ENCODE peak calls at places on chromosome 1, in seven cellular contexts. S is HepG2, C is GM12878, Y is SK-N-SH, X is H1, F is K562, N is HCT116. L is an unnamed sample.

GRCh38 chr1:41541592-41541952 is 57.1 kb upstream of the EDN2 start:
- DNase-seq in S (no peak), C (no peak), Y (no peak), X (no peak), F (no peak), N (no peak), L (no peak)

GRCh38 chr1:226034482-226034881 is 28.0 kb upstream of the H3-3A start:
- DNase-seq in S (peak; percentile 32), C (no peak), Y (no peak), X (no peak), F (peak; percentile 55), N (no peak), L (no peak)

GRCh38 chr1:22526098-22526497 is 37.2 kb upstream of the EPHA8 start:
- DNase-seq in S (no peak), C (no peak), Y (no peak), X (no peak), F (no peak), N (no peak), L (no peak)

GRCh38 chr1:235013512-235013911 is 115.1 kb downstream of the TOMM20 start:
- DNase-seq in S (no peak), C (no peak), Y (no peak), X (no peak), F (no peak), N (no peak), L (peak; percentile 38)

GRCh38 chr1:41314376-41314775 is 46.9 kb upstream of the FOXO6 start:
- DNase-seq in S (no peak), C (no peak), Y (no peak), X (no peak), F (no peak), N (no peak), L (no peak)

GRCh38 chr1:15410884-15411245 is 1.2 kb downstream of the EFHD2 start:
- DNase-seq in S (no peak), C (no peak), Y (no peak), X (no peak), F (no peak), N (no peak), L (no peak)

GRCh38 chr1:15180189-15180588 is 26.6 kb downstream of the TMEM51 start:
- DNase-seq in S (no peak), C (no peak), Y (peak; percentile 72), X (no peak), F (no peak), N (no peak), L (no peak)

GRCh38 chr1:205082431-205082830 is 1.8 kb downstream of the TMEM81 start:
- DNase-seq in S (no peak), C (no peak), Y (no peak), X (no peak), F (no peak), N (no peak), L (no peak)

GRCh38 chr1:27298632-27299384 is 23.2 kb upstream of the TMEM222 start:
- DNase-seq in S (no peak), C (no peak), Y (peak; percentile 67), X (no peak), F (no peak), N (no peak), L (no peak)

GRCh38 chr1:191963781-191964455 is 194.3 kb upstream of the RGS18 start:
- DNase-seq in S (no peak), C (no peak), Y (no peak), X (no peak), F (no peak), N (no peak), L (no peak)

GRCh38 chr1:246417152-246417812 is 89.8 kb downstream of the SMYD3 start:
- DNase-seq in S (no peak), C (no peak), Y (no peak), X (no peak), F (no peak), N (no peak), L (no peak)
- TF ChIP-seq JUND in S (no peak), C (no peak), Y (peak; percentile 34), X (no peak), F (no peak), N (no peak), L (no peak)

GRCh38 chr1:111204923-111205723 is 4.7 kb upstream of the DENND2D start:
- DNase-seq in S (no peak), C (no peak), Y (no peak), X (no peak), F (no peak), N (no peak), L (no peak)
- TF ChIP-seq JUND in S (no peak), C (no peak), Y (no peak), X (no peak), F (no peak), N (no peak), L (no peak)

GRCh38 chr1:164693564-164694359 is 134.8 kb downstream of the PBX1 start:
- DNase-seq in S (no peak), C (no peak), Y (no peak), X (no peak), F (no peak), N (no peak), L (no peak)
- TF ChIP-seq JUND in S (no peak), C (no peak), Y (no peak), X (no peak), F (no peak), N (no peak), L (no peak)

GRCh38 chr1:30807318-30808066 is 49.9 kb upstream of the LAPTM5 start:
- DNase-seq in S (no peak), C (no peak), Y (peak; percentile 72), X (no peak), F (no peak), N (no peak), L (no peak)
- TF ChIP-seq JUND in S (no peak), C (no peak), Y (no peak), X (no peak), F (no peak), N (no peak), L (no peak)

L was measured in T47D.